ENCODE peak calls at places on chromosomes 2 and 18, in eight cellular contexts. X, B, T, Q, G, V, L and D are unnamed samples.

GRCh38 chr2:24304098-24304497 is 56.2 kb downstream of the ITSN2 start:
- DNase-seq in G (no peak), B (peak; percentile 89), V (peak; percentile 81), L (peak; percentile 92), Q (peak; percentile 82), X (peak; percentile 95), T (peak; percentile 60), D (peak; percentile 81)

GRCh38 chr2:98086491-98087446 is at the start of gene VWA3B:
- DNase-seq in T (peak; percentile 91), B (peak; percentile 13), L (peak; percentile 74), V (no peak), G (peak; percentile 93), Q (peak; percentile 49), X (peak; percentile 50), D (no peak)

GRCh38 chr18:29154196-29154757 is 977.3 kb upstream of the CDH2 start:
- DNase-seq in L (no peak), T (no peak), Q (no peak), X (no peak), B (no peak), V (no peak), G (no peak), D (no peak)

GRCh38 chr18:45785015-45785597 is 40.4 kb upstream of the SIGLEC15 start:
- DNase-seq in B (no peak), X (peak; percentile 26), Q (peak; percentile 60), G (no peak), T (peak; percentile 63), V (no peak), L (no peak), D (no peak)

GRCh38 chr2:6968319-6969100 is 51.3 kb downstream of the RNF144A start:
- DNase-seq in G (no peak), B (no peak), X (no peak), V (no peak), T (no peak), Q (no peak), L (no peak), D (no peak)

GRCh38 chr2:182792441-182792840 is 74.0 kb downstream of the FRZB start:
- DNase-seq in T (no peak), L (no peak), V (no peak), G (no peak), B (no peak), Q (no peak), X (no peak), D (no peak)

GRCh38 chr2:68828887-68829708 is 42.1 kb downstream of the BMP10 start:
- DNase-seq in Q (peak; percentile 95), B (peak; percentile 93), V (peak; percentile 98), L (peak; percentile 91), X (peak; percentile 99), G (peak; percentile 96), T (peak; percentile 95), D (peak; percentile 99)

GRCh38 chr2:45888641-45889040 is 237.2 kb downstream of the PRKCE start:
- DNase-seq in G (no peak), L (no peak), Q (no peak), X (no peak), T (no peak), V (no peak), B (no peak), D (no peak)

GRCh38 chr2:73851274-73851673 is 22.5 kb downstream of the STAMBP start:
- DNase-seq in T (peak; percentile 82), B (no peak), L (no peak), X (no peak), G (no peak), Q (no peak), V (no peak), D (no peak)

GRCh38 chr2:104375206-104375605 is 478.7 kb upstream of the POU3F3 start:
- DNase-seq in Q (no peak), T (no peak), B (no peak), V (no peak), L (no peak), G (no peak), X (no peak), D (no peak)

GRCh38 chr18:710418-711300 is 1.8 kb downstream of the ENOSF1 start:
- DNase-seq in L (peak; percentile 24), B (no peak), G (no peak), T (no peak), X (no peak), V (no peak), Q (no peak), D (no peak)

GRCh38 chr18:3151379-3152264 is 68.1 kb downstream of the MYOM1 start:
- DNase-seq in T (no peak), G (no peak), Q (no peak), V (no peak), X (no peak), L (no peak), B (no peak), D (no peak)

GRCh38 chr2:70468898-70469297 is 84.7 kb downstream of the TGFA start:
- DNase-seq in X (no peak), Q (no peak), G (no peak), V (no peak), L (no peak), B (no peak), T (no peak), D (no peak)

GRCh38 chr2:238216651-238217184 is 13.2 kb upstream of the ILKAP start:
- DNase-seq in X (no peak), T (no peak), Q (no peak), B (no peak), V (no peak), G (no peak), L (no peak), D (peak; percentile 66)

GRCh38 chr2:231910771-231911170 is 15.4 kb downstream of the NPPC start:
- DNase-seq in V (no peak), G (no peak), L (no peak), T (no peak), Q (no peak), B (no peak), X (no peak), D (no peak)

GRCh38 chr18:75937306-75937705 is 509.8 kb upstream of the SMIM21 start:
- DNase-seq in B (no peak), G (no peak), L (no peak), V (no peak), Q (no peak), T (no peak), X (no peak), D (no peak)

GRCh38 chr18:9017170-9017899 is 85.2 kb upstream of the NDUFV2 start:
- DNase-seq in V (peak; percentile 24), G (peak; percentile 77), X (peak; percentile 92), T (peak; percentile 75), Q (peak; percentile 11), B (peak; percentile 46), L (peak; percentile 32), D (peak; percentile 94)

GRCh38 chr2:216502776-216503629 is 4.4 kb downstream of the RPL37A start:
- DNase-seq in B (no peak), V (no peak), G (no peak), Q (no peak), X (no peak), L (no peak), T (no peak), D (no peak)
- TF ChIP-seq POLR2A in B (no peak), V (no peak), G (no peak), Q (no peak), X (no peak), L (peak; percentile 1), T (no peak), D (no peak)

GRCh38 chr2:99470957-99471356 is 18.9 kb downstream of the REV1 start:
- DNase-seq in T (no peak), L (no peak), B (no peak), Q (no peak), G (no peak), X (no peak), V (no peak), D (no peak)
- TF ChIP-seq CTCF in T (no peak), L (no peak), B (no peak), Q (no peak), G (no peak), X (no peak), V (no peak), D (no peak)

DNA sequence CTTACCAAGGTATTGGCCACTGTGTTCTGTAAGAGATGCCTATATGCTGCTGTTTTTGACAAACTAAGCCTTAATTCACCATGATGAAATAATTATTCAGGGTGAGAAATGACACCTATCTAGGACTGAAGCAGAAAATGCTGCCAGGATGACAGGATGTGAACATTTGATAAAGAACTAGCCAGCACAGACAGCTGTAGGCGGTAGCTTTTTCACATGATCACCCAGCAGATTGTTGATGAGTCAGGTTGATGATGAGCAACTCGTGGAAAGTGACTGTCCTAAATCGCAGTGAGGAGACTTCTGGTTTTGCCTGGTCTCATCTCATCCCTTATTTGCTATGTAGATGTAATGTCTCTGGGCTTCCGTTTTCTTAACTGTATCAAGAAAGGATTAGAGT is 144.1 kb downstream of the PRPF40A start:
- DNase-seq in B (no peak), T (no peak), Q (no peak), L (no peak), V (peak; percentile 40), X (peak; percentile 63), G (no peak), D (peak; percentile 77)
- TF ChIP-seq POLR2A in B (no peak), T (no peak), Q (no peak), L (no peak), V (no peak), X (no peak), G (no peak), D (no peak)

DNA sequence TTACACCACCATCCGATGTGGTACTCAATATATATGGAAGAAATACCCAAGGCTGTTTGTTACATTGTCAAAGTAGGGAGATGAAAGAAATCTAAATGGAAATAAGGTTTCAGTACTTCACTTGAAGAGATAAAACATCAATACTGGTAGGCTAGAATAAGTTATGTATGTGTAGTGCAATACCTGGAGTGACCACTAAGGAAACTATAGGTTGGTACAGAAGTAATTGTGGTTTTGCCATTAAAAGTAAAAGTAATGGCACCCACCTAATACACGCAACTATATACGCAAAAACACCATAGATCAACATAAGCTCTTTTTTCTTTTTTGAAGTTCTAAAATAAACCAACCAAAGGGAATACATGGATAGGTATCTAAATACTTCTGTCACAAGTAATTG is 143.2 kb upstream of the KYNU start:
- DNase-seq in L (no peak), Q (no peak), B (no peak), X (no peak), T (no peak), V (no peak), G (no peak), D (no peak)
- TF ChIP-seq CTCF in L (no peak), Q (no peak), B (no peak), X (peak; percentile 17), T (no peak), V (no peak), G (peak; percentile 10), D (no peak)

DNA sequence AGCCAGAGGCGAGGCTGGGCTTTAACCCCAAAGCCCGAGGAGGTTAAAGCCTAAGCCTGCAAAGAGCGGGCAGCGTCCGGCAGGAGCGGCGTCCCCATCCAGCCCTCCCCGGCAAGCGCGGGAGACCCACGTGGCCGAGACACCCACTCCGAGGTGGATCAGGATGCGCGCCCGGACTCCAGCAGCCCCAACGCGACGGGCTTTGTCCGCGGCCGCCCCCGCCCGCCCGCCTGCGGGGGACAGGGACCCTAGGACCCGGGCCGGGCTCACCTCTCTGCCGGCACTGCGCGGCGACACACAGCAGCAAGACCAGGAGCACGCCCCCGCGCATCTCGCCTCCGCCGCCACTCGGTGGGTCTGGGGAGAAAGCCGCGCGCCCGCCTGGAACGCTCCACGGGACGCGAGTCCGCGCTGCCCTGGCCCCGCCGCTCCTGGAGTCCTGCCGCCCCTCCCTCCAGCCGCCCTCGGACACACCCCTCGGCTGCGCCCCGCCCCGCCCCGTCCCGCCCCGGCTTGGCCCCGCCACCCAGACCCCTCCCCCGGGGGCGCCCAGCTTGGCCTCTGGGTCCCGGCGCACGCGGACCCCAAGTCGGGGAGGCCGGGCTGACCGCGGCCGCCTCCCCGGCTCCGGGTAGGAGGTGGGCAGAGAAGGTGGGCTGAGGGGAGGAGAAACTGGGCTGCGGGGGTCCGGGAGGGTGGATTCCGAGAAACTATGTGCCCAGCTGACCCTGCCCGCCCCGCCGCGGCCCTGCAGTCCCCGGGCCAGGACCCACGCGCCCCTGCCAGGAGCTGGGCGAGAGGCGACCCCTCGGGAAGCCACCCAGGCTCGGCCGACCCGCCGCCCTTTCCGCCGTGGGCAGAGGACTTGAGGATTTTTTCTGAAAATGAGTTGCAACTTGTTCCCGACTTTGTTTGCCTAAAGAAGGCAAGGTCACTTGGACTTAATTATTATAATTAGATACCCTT is at the start of gene LAMA1:
- DNase-seq in G (no peak), B (no peak), X (no peak), V (no peak), L (peak; percentile 14), T (no peak), Q (no peak), D (no peak)
- TF ChIP-seq POLR2A in G (no peak), B (no peak), X (no peak), V (no peak), L (no peak), T (no peak), Q (no peak), D (no peak)